ENCODE peak calls at places on chromosomes 1 and 21, in four cellular contexts. One of them, this sample, is unnamed.

GRCh38 chr1:76998582-76999189 is 131.4 kb downstream of the ST6GALNAC5 start:
- DNase-seq in Daoy: peak
- DNase-seq in mammary epithelial cell: peak
- DNase-seq in transverse colon: no peak
- DNase-seq in this sample: no peak

GRCh38 chr1:170214117-170214979 is 68.6 kb downstream of the NTMT2 start:
- DNase-seq in Daoy: peak
- DNase-seq in transverse colon: no peak
- DNase-seq in mammary epithelial cell: peak
- DNase-seq in this sample: no peak

GRCh38 chr1:184408580-184408979 is 21.8 kb downstream of the C1orf21 start:
- DNase-seq in Daoy: no peak
- DNase-seq in transverse colon: no peak
- DNase-seq in mammary epithelial cell: no peak
- DNase-seq in this sample: no peak

GRCh38 chr1:19769211-19769932 is 30.3 kb downstream of the TMCO4 start:
- DNase-seq in transverse colon: no peak
- DNase-seq in Daoy: no peak
- DNase-seq in mammary epithelial cell: no peak
- DNase-seq in this sample: no peak

GRCh38 chr1:156413310-156414246 is 44.6 kb downstream of the RHBG start:
- DNase-seq in mammary epithelial cell: no peak
- DNase-seq in Daoy: no peak
- DNase-seq in transverse colon: no peak
- DNase-seq in this sample: no peak

GRCh38 chr21:27590271-27590670 is 623.4 kb upstream of the ADAMTS5 start:
- DNase-seq in Daoy: peak
- DNase-seq in mammary epithelial cell: no peak
- DNase-seq in transverse colon: no peak
- DNase-seq in this sample: no peak

GRCh38 chr1:116785006-116785405 is 30.8 kb downstream of the CD2 start:
- DNase-seq in mammary epithelial cell: no peak
- DNase-seq in Daoy: peak
- DNase-seq in transverse colon: no peak
- DNase-seq in this sample: no peak

GRCh38 chr1:171468120-171468790 is 17.1 kb upstream of the PRRC2C start:
- DNase-seq in mammary epithelial cell: peak
- DNase-seq in Daoy: peak
- DNase-seq in transverse colon: no peak
- DNase-seq in this sample: no peak

GRCh38 chr1:40264354-40264781 is 6.3 kb downstream of the ZMPSTE24 start:
- DNase-seq in transverse colon: no peak
- DNase-seq in Daoy: no peak
- DNase-seq in mammary epithelial cell: peak
- DNase-seq in this sample: no peak

GRCh38 chr1:208455821-208456220 is 211.6 kb upstream of the PLXNA2 start:
- DNase-seq in mammary epithelial cell: peak
- DNase-seq in Daoy: no peak
- DNase-seq in transverse colon: no peak
- DNase-seq in this sample: no peak

This sample was measured in stomach.